ENCODE peak calls at places on chromosomes 6 and 20, in six cellular contexts. W is adipocyte; U is BJ; V is tibial artery; X is mesendoderm; I is CD8-positive, alpha-beta T cell. Y is an unnamed sample. For H3K27me3 and H3K36me3, the result is how much of the 10 kb centered on the place peaks cover.

GRCh38 chr6:166293731-166294584 is 14.2 kb downstream of the PRR18 start:
- DNase-seq in V (no peak), U (no peak), W (no peak), I (no peak), X (no peak), Y (no peak)

GRCh38 chr6:10852281-10852965 is 14.1 kb upstream of the MAK start:
- DNase-seq in V (no peak), W (no peak), I (no peak), U (no peak), X (no peak), Y (no peak)

GRCh38 chr20:51486197-51487005 is 56.1 kb downstream of the NFATC2 start:
- DNase-seq in V (no peak), W (no peak), I (no peak), U (no peak), X (no peak), Y (no peak)

GRCh38 chr6:154901856-154902552 is 93.1 kb upstream of the TIAM2 start:
- DNase-seq in W (no peak), I (no peak), X (no peak), V (no peak), U (no peak), Y (no peak)

GRCh38 chr20:51531141-51531710 is 11.3 kb downstream of the NFATC2 start:
- DNase-seq in U (no peak), W (no peak), X (no peak), V (no peak), I (no peak), Y (peak)

GRCh38 chr20:19024296-19025035 is 188.0 kb upstream of the SLC24A3 start:
- DNase-seq in U (no peak), V (no peak), X (no peak), I (no peak), W (no peak), Y (no peak)

GRCh38 chr6:168364793-168365421 is 45.3 kb upstream of the DACT2 start:
- DNase-seq in X (no peak), W (no peak), I (no peak), U (no peak), V (peak), Y (no peak)

GRCh38 chr6:163408352-163408991 is 6.0 kb upstream of the QKI start:
- DNase-seq in X (no peak), U (no peak), V (no peak), W (no peak), I (no peak), Y (no peak)

GRCh38 chr20:3898639-3899038 is 9.5 kb downstream of the PANK2 start:
- DNase-seq in X (no peak), W (no peak), I (no peak), V (no peak), U (no peak), Y (no peak)

GRCh38 chr20:36644032-36644712 is 1.8 kb downstream of the SLA2 start:
- DNase-seq in U (no peak), V (no peak), X (no peak), I (peak), W (no peak), Y (no peak)

GRCh38 chr20:43853174-43853803 is 61.4 kb upstream of the TOX2 start:
- DNase-seq in U (no peak), X (no peak), W (no peak), V (no peak), I (no peak), Y (no peak)

GRCh38 chr6:168388641-168389633 is 52.0 kb upstream of the SMOC2 start:
- DNase-seq in V (no peak), U (no peak), X (no peak), I (no peak), W (no peak), Y (no peak)

GRCh38 chr6:34521463-34522288 is 34.5 kb downstream of the SPDEF start:
- DNase-seq in W (no peak), V (no peak), X (no peak), I (no peak), U (no peak), Y (no peak)

GRCh38 chr20:52017669-52018317 is 173.8 kb downstream of the ZFP64 start:
- DNase-seq in X (no peak), U (no peak), W (no peak), V (no peak), I (no peak), Y (no peak)

GRCh38 chr20:58699246-58700107 is 6.9 kb downstream of the NPEPL1 start:
- DNase-seq in V (peak), U (no peak), I (no peak), X (no peak), W (no peak), Y (no peak)

GRCh38 chr6:54059683-54060082 is 51.6 kb upstream of the MLIP start:
- DNase-seq in U (no peak), W (peak), X (no peak), V (no peak), I (no peak), Y (no peak)
- H3K4me3 ChIP-seq in U (no peak), W (peak), X (no peak), V (peak), I (no peak), Y (no peak)

GRCh38 chr6:159128978-159129377 is 40.2 kb upstream of the FNDC1 start:
- DNase-seq in W (no peak), I (no peak), V (no peak), U (no peak), X (no peak), Y (no peak)
- H3K27me3 ChIP-seq in W (under half), I (under half), V (under half), U (under half), X (under half), Y (under half)

DNA sequence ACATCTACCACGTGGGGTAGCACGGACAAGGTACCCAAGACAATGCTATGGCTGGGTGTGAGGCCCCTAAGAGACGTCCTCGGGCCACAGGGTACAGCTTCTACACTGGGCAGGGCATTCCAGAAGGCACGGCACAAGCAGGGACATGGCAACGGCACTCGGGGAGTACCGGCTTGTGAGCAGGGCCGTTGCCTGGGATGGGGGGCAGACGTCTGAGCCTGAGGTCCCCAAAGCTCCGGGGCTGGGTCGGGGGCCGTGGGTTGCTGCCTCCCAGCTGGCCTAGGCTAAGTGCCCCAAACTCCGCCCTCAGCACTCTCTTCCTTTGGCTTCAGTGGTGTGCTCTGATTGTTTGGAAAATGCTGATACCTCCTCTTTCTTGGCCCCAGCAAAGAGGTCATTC is 110.6 kb downstream of the SULF2 start:
- DNase-seq in V (no peak), X (no peak), I (no peak), U (no peak), W (no peak), Y (no peak)
- H3K36me3 ChIP-seq in V (under half), X (under half), I (under half), U (under half), W (under half), Y (under half)

DNA sequence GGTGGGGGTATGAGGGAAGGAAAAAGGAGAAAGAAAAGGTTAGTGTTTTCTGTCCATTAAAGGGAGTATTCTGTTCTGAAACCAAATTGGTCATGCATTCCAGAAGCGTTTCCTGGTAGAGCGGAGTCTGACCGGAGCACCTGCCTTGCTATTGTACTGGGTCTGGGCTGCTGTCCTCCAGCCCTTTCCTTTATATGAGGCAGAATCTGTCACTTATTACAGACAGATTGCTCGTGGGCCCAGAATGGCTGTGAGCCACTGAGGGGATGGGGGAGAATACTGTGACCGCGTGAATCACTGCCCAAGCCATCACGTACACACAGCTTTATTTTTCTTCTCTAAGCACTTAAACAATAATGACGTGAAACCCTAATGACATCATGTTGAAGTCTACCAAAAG is 573.5 kb downstream of the PKHD1 start:
- DNase-seq in V (no peak), U (no peak), X (no peak), W (no peak), I (no peak), Y (no peak)
- H3K4me3 ChIP-seq in V (no peak), U (no peak), X (no peak), W (no peak), I (no peak), Y (no peak)

DNA sequence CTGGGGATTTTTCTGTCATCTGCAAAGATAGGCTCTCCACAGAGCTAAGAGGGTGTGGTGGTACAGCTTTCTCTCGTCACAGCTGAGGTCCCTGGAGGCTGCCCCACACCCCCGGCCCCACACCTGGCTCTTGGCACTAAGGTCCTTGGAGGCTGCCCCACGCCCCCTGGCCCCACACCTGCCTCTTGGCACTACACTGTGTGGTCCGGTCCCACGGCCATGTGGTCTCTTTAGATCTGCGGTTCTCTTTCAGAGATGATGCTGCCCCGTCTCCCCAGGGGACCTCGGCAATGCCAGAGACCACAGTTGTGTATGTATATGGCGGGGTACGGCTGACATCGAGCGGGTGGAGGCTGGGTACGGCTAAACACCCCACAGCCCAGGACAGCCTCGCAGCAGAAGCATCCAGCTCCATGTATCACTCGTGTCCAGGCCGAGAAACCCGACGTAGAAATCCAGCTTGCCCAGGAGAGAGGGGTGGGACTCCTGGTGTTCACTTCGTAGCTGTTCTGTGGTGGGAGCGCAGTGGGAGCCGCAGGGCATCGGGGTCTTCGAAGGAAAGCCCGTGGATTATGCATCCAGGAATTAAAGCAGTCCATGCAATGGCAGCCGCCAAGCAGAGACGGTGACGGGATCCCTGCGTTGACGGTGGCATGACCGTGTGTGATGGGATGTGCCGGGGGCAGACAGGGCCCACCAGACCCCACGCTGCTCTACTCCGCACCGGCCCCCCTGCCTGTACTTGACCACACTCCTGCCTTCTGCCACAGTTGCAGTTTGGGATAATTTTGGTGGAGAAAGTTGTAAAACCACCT is 292.1 kb downstream of the CDH4 start:
- DNase-seq in I (no peak), U (no peak), X (no peak), W (no peak), V (no peak), Y (no peak)
- H3K27me3 ChIP-seq in I (under half), U (under half), X (under half), W (under half), V (under half), Y (under half)

DNA sequence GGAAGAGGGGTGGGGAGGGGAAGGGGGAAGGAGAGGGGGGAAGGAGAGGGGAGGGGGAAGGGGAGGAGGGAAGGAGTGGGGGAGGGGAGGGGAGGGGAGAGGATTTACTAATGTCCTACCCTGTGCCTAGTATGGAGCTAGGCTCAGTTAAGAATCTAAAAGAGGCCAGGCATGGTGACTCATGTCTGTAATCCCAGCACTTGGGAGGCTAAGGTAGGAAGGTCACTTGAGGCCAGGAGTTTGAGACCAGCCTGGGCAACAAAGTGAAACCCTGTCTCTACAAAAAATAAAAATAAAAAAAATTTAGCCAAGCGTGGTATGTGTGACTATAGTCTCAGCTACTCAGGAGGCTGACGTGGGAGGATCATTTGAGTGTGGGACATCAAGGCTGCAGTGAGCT is 13.0 kb downstream of the UBE2J1 start:
- DNase-seq in W (no peak), I (no peak), V (no peak), X (peak), U (no peak), Y (no peak)
- H3K36me3 ChIP-seq in W (half or more), I (under half), V (under half), X (under half), U (under half), Y (under half)

GRCh38 chr6:41191569-41191968 is 9.4 kb downstream of the TREML2 start:
- DNase-seq in U (no peak), I (no peak), X (peak), V (no peak), W (peak), Y (peak)

GRCh38 chr6:41194386-41194785 is 6.6 kb downstream of the TREML2 start:
- DNase-seq in I (no peak), V (no peak), U (no peak), X (no peak), W (no peak), Y (no peak)

GRCh38 chr6:41190791-41191190 is 10.2 kb downstream of the TREML2 start:
- DNase-seq in V (no peak), W (no peak), I (no peak), U (no peak), X (no peak), Y (no peak)

GRCh38 chr6:41193171-41193734 is 7.7 kb downstream of the TREML2 start:
- DNase-seq in U (no peak), W (no peak), I (no peak), V (no peak), X (no peak), Y (no peak)

GRCh38 chr6:41193884-41194283 is 7.1 kb downstream of the TREML2 start:
- DNase-seq in W (no peak), I (no peak), V (no peak), U (no peak), X (no peak), Y (no peak)
- H3K4me3 ChIP-seq in W (no peak), I (no peak), V (no peak), U (no peak), X (no peak), Y (no peak)